ENCODE peak calls at places on chromosomes 2 and 18, in five cellular contexts. One of them, this sample, is unnamed. For H3K36me3, the result is how much of the 10 kb centered on the place peaks cover.

GRCh38 chr18:79439201-79440023 is 43.7 kb downstream of the NFATC1 start:
- DNase-seq in K562: peak
- DNase-seq in PC-9: no peak
- DNase-seq in fibroblast of lung: peak
- DNase-seq in heart right ventricle: no peak
- DNase-seq in this sample: no peak

GRCh38 chr18:5424903-5425302 is 118.9 kb downstream of the EPB41L3 start:
- DNase-seq in K562: peak
- DNase-seq in PC-9: no peak
- DNase-seq in fibroblast of lung: peak
- DNase-seq in heart right ventricle: no peak
- DNase-seq in this sample: peak

GRCh38 chr2:140539506-140539905 is 1591.3 kb downstream of the LRP1B start:
- DNase-seq in K562: no peak
- DNase-seq in PC-9: no peak
- DNase-seq in fibroblast of lung: peak
- DNase-seq in heart right ventricle: no peak
- DNase-seq in this sample: no peak

GRCh38 chr2:181724662-181725061 is 44.3 kb upstream of the NEUROD1 start:
- DNase-seq in K562: no peak
- DNase-seq in PC-9: no peak
- DNase-seq in fibroblast of lung: no peak
- DNase-seq in heart right ventricle: no peak
- DNase-seq in this sample: no peak

GRCh38 chr2:152694161-152694661 is 23.1 kb downstream of the PRPF40A start:
- DNase-seq in K562: no peak
- DNase-seq in PC-9: no peak
- DNase-seq in fibroblast of lung: peak
- DNase-seq in heart right ventricle: no peak
- DNase-seq in this sample: no peak

GRCh38 chr18:36623681-36624080 is 205.1 kb downstream of the TPGS2 start:
- DNase-seq in K562: no peak
- DNase-seq in PC-9: no peak
- DNase-seq in fibroblast of lung: no peak
- DNase-seq in heart right ventricle: no peak
- DNase-seq in this sample: no peak

GRCh38 chr2:76793647-76794334 is 728.4 kb downstream of the LRRTM4 start:
- DNase-seq in K562: no peak
- DNase-seq in PC-9: no peak
- DNase-seq in fibroblast of lung: no peak
- DNase-seq in heart right ventricle: no peak
- DNase-seq in this sample: no peak

GRCh38 chr18:25974630-25975077 is 115.8 kb downstream of the SS18 start:
- DNase-seq in K562: peak
- DNase-seq in PC-9: no peak
- DNase-seq in fibroblast of lung: no peak
- DNase-seq in heart right ventricle: no peak
- DNase-seq in this sample: no peak

GRCh38 chr18:58288922-58289797 is 245.1 kb downstream of the NEDD4L start:
- DNase-seq in K562: peak
- DNase-seq in PC-9: peak
- DNase-seq in fibroblast of lung: peak
- DNase-seq in heart right ventricle: no peak
- DNase-seq in this sample: no peak

DNA sequence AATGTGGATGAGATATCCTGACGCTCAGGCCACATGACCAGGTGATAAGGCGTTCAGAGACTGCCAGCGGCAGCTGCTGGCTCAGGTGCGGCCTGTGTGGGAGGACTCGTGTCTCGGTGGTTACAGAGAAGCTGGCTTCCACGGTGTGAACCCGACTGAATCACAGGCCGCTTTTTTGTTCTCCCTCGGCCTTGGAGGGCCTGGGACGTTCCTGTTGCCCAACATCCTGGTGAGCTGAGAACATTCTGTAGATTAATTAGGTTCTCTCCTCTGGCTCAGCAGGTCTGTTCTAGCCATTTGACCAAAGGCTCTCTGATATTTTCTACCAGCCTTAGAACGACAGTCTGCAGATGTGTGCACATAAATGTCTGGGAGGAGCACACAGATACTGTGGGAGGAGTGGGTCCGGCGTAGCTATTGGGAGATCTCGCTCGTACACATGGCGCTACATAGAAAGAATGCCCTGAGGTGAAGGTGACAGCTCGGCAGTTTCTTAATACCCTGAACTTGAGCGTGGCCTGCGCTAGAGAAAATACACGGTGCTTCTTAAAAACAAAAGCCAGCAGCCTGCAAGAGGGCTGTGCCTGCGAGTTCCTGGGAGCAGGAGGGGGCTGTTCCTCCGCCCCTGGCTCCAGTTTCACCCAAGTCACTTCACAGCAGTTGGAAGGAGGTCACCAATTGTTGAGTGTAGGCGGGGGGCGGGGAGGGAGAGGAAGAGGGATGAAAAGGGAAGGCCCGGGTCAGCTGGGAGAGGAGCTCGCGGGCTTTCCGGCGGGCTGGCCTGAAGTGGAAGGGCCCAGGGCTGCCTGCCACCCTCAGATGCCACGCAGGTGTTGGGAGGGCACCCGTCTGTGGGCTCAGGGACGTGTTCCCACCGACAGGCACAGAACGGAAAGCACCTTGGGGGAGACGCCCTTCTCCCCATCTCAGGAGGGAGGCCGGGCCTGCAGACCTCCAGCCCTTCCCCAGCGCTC is 124.6 kb upstream of the ZNF516 start:
- DNase-seq in K562: peak
- DNase-seq in PC-9: no peak
- DNase-seq in fibroblast of lung: peak
- DNase-seq in heart right ventricle: peak
- DNase-seq in this sample: no peak
- H3K4me3 ChIP-seq in K562: no peak
- H3K4me3 ChIP-seq in PC-9: no peak
- H3K4me3 ChIP-seq in fibroblast of lung: peak
- H3K4me3 ChIP-seq in heart right ventricle: peak
- H3K4me3 ChIP-seq in this sample: no peak

GRCh38 chr2:241072151-241072550 is 29.9 kb downstream of the MTERF4 start:
- DNase-seq in K562: no peak
- DNase-seq in PC-9: no peak
- DNase-seq in fibroblast of lung: no peak
- DNase-seq in heart right ventricle: no peak
- DNase-seq in this sample: no peak

GRCh38 chr2:241070361-241070760 is 31.7 kb downstream of the MTERF4 start:
- DNase-seq in K562: no peak
- DNase-seq in PC-9: no peak
- DNase-seq in fibroblast of lung: no peak
- DNase-seq in heart right ventricle: no peak
- DNase-seq in this sample: no peak

GRCh38 chr2:241070811-241071676 is 31.0 kb downstream of the MTERF4 start:
- DNase-seq in K562: no peak
- DNase-seq in PC-9: no peak
- DNase-seq in fibroblast of lung: no peak
- DNase-seq in heart right ventricle: no peak
- DNase-seq in this sample: no peak

GRCh38 chr2:241072553-241073165 is 29.4 kb downstream of the MTERF4 start:
- DNase-seq in K562: no peak
- DNase-seq in PC-9: no peak
- DNase-seq in fibroblast of lung: no peak
- DNase-seq in heart right ventricle: no peak
- DNase-seq in this sample: no peak

DNA sequence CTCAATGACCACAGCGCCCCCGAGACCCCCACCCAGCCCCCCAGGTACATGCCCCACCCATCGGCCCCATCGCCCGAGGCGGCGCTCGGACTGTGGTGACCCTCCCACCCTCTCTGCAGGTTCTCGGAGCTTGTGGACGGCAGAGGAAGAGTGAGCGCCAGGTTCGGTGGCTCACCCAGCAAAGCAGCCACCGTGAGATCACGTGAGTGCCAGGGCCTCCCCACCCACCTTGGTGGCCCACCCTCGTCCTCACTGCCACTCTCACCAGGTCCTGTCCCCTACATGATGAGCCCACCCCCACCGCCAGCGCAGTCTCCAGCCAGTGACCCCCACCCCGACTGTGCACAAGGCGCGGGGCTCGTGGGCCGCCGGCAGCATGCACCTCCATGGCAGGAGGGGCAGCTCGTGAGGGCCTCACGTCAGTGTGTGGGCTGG is 30.4 kb downstream of the MTERF4 start:
- DNase-seq in K562: no peak
- DNase-seq in PC-9: no peak
- DNase-seq in fibroblast of lung: no peak
- DNase-seq in heart right ventricle: no peak
- DNase-seq in this sample: no peak
- H3K36me3 ChIP-seq in K562: under half
- H3K36me3 ChIP-seq in PC-9: under half
- H3K36me3 ChIP-seq in fibroblast of lung: under half
- H3K36me3 ChIP-seq in heart right ventricle: under half
- H3K36me3 ChIP-seq in this sample: under half

GRCh38 chr2:25829377-25829704 is 48.9 kb downstream of the ASXL2 start:
- DNase-seq in K562: no peak
- DNase-seq in PC-9: no peak
- DNase-seq in fibroblast of lung: no peak
- DNase-seq in heart right ventricle: no peak
- DNase-seq in this sample: no peak

GRCh38 chr2:25833566-25833965 is 44.7 kb downstream of the ASXL2 start:
- DNase-seq in K562: peak
- DNase-seq in PC-9: no peak
- DNase-seq in fibroblast of lung: peak
- DNase-seq in heart right ventricle: no peak
- DNase-seq in this sample: no peak

GRCh38 chr2:25829828-25830227 is 48.5 kb downstream of the ASXL2 start:
- DNase-seq in K562: no peak
- DNase-seq in PC-9: no peak
- DNase-seq in fibroblast of lung: no peak
- DNase-seq in heart right ventricle: no peak
- DNase-seq in this sample: no peak

GRCh38 chr2:25832897-25833296 is 45.4 kb downstream of the ASXL2 start:
- DNase-seq in K562: no peak
- DNase-seq in PC-9: no peak
- DNase-seq in fibroblast of lung: no peak
- DNase-seq in heart right ventricle: no peak
- DNase-seq in this sample: no peak

GRCh38 chr2:25831744-25832449 is 46.4 kb downstream of the ASXL2 start:
- DNase-seq in K562: no peak
- DNase-seq in PC-9: no peak
- DNase-seq in fibroblast of lung: no peak
- DNase-seq in heart right ventricle: no peak
- DNase-seq in this sample: no peak
- H3K4me3 ChIP-seq in K562: no peak
- H3K4me3 ChIP-seq in PC-9: no peak
- H3K4me3 ChIP-seq in fibroblast of lung: no peak
- H3K4me3 ChIP-seq in heart right ventricle: no peak
- H3K4me3 ChIP-seq in this sample: no peak

DNA sequence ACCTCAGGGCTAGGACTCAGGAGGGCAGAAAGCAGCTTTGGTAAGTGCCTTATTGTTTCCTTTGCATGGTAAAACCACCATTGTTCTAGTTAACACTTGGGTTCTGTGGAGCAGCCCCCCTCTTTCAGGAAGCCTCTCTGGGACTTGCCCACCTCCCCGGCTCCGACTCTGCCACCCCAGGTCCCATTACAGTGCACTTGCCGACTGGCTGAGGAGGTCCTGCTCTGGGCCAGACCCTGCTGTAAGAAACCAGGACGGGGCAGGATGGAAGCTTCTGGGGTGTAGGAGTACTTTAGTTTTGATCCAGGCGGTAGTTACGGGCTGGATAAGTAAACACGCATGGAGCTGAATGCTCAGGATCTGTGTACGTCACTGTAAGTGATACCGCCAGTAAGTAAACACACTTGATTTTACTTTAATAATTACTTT is 25.4 kb downstream of the HS1BP3 start:
- DNase-seq in K562: no peak
- DNase-seq in PC-9: no peak
- DNase-seq in fibroblast of lung: no peak
- DNase-seq in heart right ventricle: no peak
- DNase-seq in this sample: no peak
- H3K36me3 ChIP-seq in K562: under half
- H3K36me3 ChIP-seq in PC-9: under half
- H3K36me3 ChIP-seq in fibroblast of lung: under half
- H3K36me3 ChIP-seq in heart right ventricle: under half
- H3K36me3 ChIP-seq in this sample: under half

GRCh38 chr18:52451252-52451651 is 111.3 kb downstream of the DCC start:
- DNase-seq in K562: no peak
- DNase-seq in PC-9: no peak
- DNase-seq in fibroblast of lung: no peak
- DNase-seq in heart right ventricle: no peak
- DNase-seq in this sample: no peak
- H3K4me3 ChIP-seq in K562: no peak
- H3K4me3 ChIP-seq in PC-9: no peak
- H3K4me3 ChIP-seq in fibroblast of lung: no peak
- H3K4me3 ChIP-seq in heart right ventricle: no peak
- H3K4me3 ChIP-seq in this sample: no peak

GRCh38 chr2:43958397-43959275 is 37.2 kb downstream of the LRPPRC start:
- DNase-seq in K562: no peak
- DNase-seq in PC-9: no peak
- DNase-seq in fibroblast of lung: peak
- DNase-seq in heart right ventricle: no peak
- DNase-seq in this sample: no peak
- H3K36me3 ChIP-seq in K562: half or more
- H3K36me3 ChIP-seq in PC-9: half or more
- H3K36me3 ChIP-seq in fibroblast of lung: under half
- H3K36me3 ChIP-seq in heart right ventricle: half or more
- H3K36me3 ChIP-seq in this sample: under half

GRCh38 chr2:207472343-207473202 is 57.2 kb upstream of the CREB1 start:
- DNase-seq in K562: no peak
- DNase-seq in PC-9: no peak
- DNase-seq in fibroblast of lung: peak
- DNase-seq in heart right ventricle: no peak
- DNase-seq in this sample: no peak
- H3K4me3 ChIP-seq in K562: no peak
- H3K4me3 ChIP-seq in PC-9: no peak
- H3K4me3 ChIP-seq in fibroblast of lung: no peak
- H3K4me3 ChIP-seq in heart right ventricle: peak
- H3K4me3 ChIP-seq in this sample: no peak